ENCODE peak calls at places on chromosomes 7 and 10, in eight cellular contexts. P is GM23248, C is hepatocyte, X is HCT116, W is fibroblast of lung, L is neural progenitor cell, I is GM23338, S is PC-3. U is an unnamed sample.
A peak's percentile ranks its signal among the peaks of the same experiment; 100 is the strongest.

GRCh38 chr7:29567174-29567573 is 3.5 kb downstream of the PRR15 start:
- DNase-seq in W (no peak), L (no peak), X (no peak), I (no peak), C (peak; percentile 38), P (no peak), S (no peak), U (no peak)

GRCh38 chr7:116497708-116498107 is 1.8 kb upstream of the CAV2 start:
- DNase-seq in I (no peak), C (no peak), P (peak; percentile 19), W (peak; percentile 30), S (no peak), L (no peak), X (no peak), U (no peak)

GRCh38 chr7:123099712-123100111 is 100.1 kb downstream of the SLC13A1 start:
- DNase-seq in W (no peak), X (no peak), S (no peak), L (no peak), P (no peak), I (no peak), C (no peak), U (no peak)

GRCh38 chr10:61993676-61994401 is 92.3 kb downstream of the ARID5B start:
- DNase-seq in C (no peak), I (no peak), W (peak; percentile 66), P (peak; percentile 59), X (no peak), S (no peak), L (no peak), U (no peak)

GRCh38 chr7:36945612-36946400 is 221.5 kb upstream of the AOAH start:
- DNase-seq in X (no peak), C (peak; percentile 51), W (no peak), I (no peak), P (no peak), L (no peak), S (no peak), U (no peak)

GRCh38 chr10:45451407-45451806 is 77.4 kb downstream of the ALOX5 start:
- DNase-seq in P (no peak), X (no peak), W (no peak), S (no peak), C (no peak), L (no peak), I (no peak), U (no peak)

GRCh38 chr10:29542723-29543122 is 92.0 kb downstream of the SVIL start:
- DNase-seq in L (no peak), P (no peak), S (no peak), C (no peak), X (no peak), I (no peak), W (no peak), U (no peak)

GRCh38 chr10:115706482-115707076 is 566.4 kb downstream of the GFRA1 start:
- DNase-seq in I (peak; percentile 61), X (peak; percentile 12), C (peak; percentile 23), S (peak; percentile 35), P (peak; percentile 56), L (peak; percentile 42), W (peak; percentile 64), U (no peak)

GRCh38 chr10:116877391-116877790 is 28.1 kb downstream of the ENO4 start:
- DNase-seq in C (no peak), S (peak; percentile 25), L (no peak), X (no peak), P (no peak), W (no peak), I (no peak), U (no peak)

GRCh38 chr10:119029613-119030420 is at the start of gene NANOS1:
- DNase-seq in S (peak; percentile 17), P (peak; percentile 58), W (no peak), C (peak; percentile 63), L (peak; percentile 75), I (peak; percentile 58), X (no peak), U (peak; percentile 53)

GRCh38 chr7:65489260-65489767 is 115.7 kb downstream of the ZNF92 start:
- DNase-seq in X (no peak), I (no peak), W (no peak), L (no peak), C (no peak), S (no peak), P (no peak), U (no peak)

GRCh38 chr7:33601081-33601480 is 304.3 kb upstream of the BMPER start:
- DNase-seq in S (no peak), X (no peak), W (no peak), P (no peak), L (no peak), I (no peak), C (no peak), U (no peak)

GRCh38 chr10:77845455-77845850 is 81.1 kb downstream of the DLG5 start:
- DNase-seq in S (no peak), L (no peak), X (no peak), C (no peak), I (no peak), W (no peak), P (no peak), U (no peak)

GRCh38 chr10:27448926-27449325 is 55.2 kb upstream of the RAB18 start:
- DNase-seq in C (no peak), S (peak; percentile 60), I (peak; percentile 28), X (peak; percentile 8), L (no peak), W (peak; percentile 5), P (peak; percentile 82), U (no peak)

DNA sequence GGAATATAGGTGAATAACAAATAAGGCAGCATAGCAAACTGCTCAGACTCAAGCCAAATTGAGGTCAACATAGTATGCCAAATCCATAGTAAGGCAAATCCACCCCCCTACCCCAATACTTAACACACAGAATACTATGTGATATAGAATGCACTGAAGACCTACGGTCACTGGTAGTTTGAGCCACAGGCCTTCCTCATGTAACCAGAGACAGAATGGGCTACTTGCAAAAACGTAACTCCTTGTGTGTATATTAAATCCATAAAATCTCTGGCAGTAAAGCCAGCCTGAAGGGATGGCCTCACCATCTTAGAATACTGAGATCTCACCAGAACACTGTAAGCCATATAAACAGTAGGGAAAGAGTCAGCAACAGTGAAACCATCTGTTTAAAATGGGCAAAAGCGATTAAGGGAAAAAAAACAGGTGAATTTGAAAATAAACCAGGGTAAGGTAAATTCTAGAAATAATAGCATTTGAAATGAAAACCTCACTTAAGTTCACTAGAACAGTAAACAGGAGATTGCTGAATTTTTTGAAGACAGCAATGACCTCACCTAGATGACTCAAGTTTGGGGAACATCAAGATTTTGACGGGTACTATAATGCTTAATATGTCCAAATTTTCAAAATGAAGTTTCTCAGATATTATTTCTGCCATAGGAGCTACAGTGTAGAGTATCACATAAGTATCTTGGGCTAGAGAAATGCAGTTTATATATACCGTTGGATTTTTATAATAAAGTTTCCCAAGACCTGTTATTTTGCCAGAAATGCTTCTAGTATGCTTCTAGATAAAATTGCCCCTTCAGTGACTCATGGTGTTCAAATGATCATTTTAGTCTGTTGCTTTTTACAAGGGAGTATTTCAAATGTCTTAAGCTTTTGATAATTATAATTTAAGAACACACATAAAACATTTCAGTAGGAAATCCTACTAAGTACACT is 13.9 kb downstream of the HNRNPA2B1 start:
- DNase-seq in S (peak; percentile 35), C (no peak), X (no peak), L (no peak), I (no peak), P (no peak), W (no peak), U (no peak)
- H3K4me1 ChIP-seq in S (no peaks in the 10 kb centered on the region), C (peaks cover 8% of the 10 kb centered on the region), X (no peaks in the 10 kb centered on the region), L (no peaks in the 10 kb centered on the region), I (no peaks in the 10 kb centered on the region), P (peaks cover 8% of the 10 kb centered on the region), W (no peaks in the 10 kb centered on the region), U (no peaks in the 10 kb centered on the region)

GRCh38 chr10:132563485-132564248 is 26.1 kb downstream of the INPP5A start:
- DNase-seq in L (no peak), C (no peak), I (peak; percentile 39), X (no peak), S (no peak), W (no peak), P (no peak), U (peak; percentile 52)
- H4K20me1 ChIP-seq in L (peaks cover 21% of the 10 kb centered on the region), C (peaks cover 39% of the 10 kb centered on the region), I (peaks cover 33% of the 10 kb centered on the region), X (no peaks in the 10 kb centered on the region), S (peaks cover 7% of the 10 kb centered on the region), W (no peaks in the 10 kb centered on the region), P (peaks cover 3% of the 10 kb centered on the region), U (no peaks in the 10 kb centered on the region)

GRCh38 chr10:110410329-110411046 is 87.2 kb upstream of the DUSP5 start:
- DNase-seq in P (peak; percentile 94), S (peak; percentile 95), X (peak; percentile 91), C (peak; percentile 82), W (peak; percentile 97), L (no peak), I (no peak), U (no peak)

GRCh38 chr10:110408943-110409342 is 88.8 kb upstream of the DUSP5 start:
- DNase-seq in X (no peak), C (no peak), I (no peak), S (no peak), P (no peak), W (no peak), L (no peak), U (no peak)

GRCh38 chr10:110409488-110409887 is 88.2 kb upstream of the DUSP5 start:
- DNase-seq in P (no peak), C (no peak), S (no peak), L (no peak), I (no peak), W (no peak), X (no peak), U (no peak)

GRCh38 chr10:110411047-110411410 is 86.7 kb upstream of the DUSP5 start:
- DNase-seq in W (peak; percentile 50), S (peak; percentile 72), P (peak; percentile 53), X (peak; percentile 78), C (no peak), L (no peak), I (no peak), U (no peak)

DNA sequence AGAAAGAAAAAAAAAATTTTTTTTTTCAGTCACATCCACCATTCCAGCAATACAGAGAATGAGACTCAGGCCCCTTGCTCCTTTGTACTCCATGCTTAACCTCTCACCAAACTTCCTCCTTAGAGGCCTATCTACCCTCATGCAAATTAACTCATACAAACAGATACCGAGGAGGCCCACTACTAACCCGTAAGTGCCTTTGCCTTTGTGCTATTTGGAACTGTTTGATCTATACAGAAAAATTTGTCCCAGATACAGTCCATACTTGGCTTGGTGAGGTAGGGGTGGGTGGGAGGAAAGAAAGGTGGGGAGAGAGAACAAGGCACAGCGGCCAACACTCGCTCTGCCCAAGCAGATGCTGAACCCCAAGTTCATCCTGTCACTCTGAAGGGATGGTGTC is 87.8 kb upstream of the DUSP5 start:
- DNase-seq in I (no peak), L (no peak), S (no peak), W (no peak), P (peak; percentile 13), C (no peak), X (no peak), U (no peak)
- H3K4me1 ChIP-seq in I (peaks cover 8% of the 10 kb centered on the region), L (no peaks in the 10 kb centered on the region), S (peaks cover 60% of the 10 kb centered on the region), W (peaks cover 36% of the 10 kb centered on the region), P (peaks cover 57% of the 10 kb centered on the region), C (peaks cover 41% of the 10 kb centered on the region), X (peaks cover 77% of the 10 kb centered on the region), U (peaks cover 2% of the 10 kb centered on the region)

DNA sequence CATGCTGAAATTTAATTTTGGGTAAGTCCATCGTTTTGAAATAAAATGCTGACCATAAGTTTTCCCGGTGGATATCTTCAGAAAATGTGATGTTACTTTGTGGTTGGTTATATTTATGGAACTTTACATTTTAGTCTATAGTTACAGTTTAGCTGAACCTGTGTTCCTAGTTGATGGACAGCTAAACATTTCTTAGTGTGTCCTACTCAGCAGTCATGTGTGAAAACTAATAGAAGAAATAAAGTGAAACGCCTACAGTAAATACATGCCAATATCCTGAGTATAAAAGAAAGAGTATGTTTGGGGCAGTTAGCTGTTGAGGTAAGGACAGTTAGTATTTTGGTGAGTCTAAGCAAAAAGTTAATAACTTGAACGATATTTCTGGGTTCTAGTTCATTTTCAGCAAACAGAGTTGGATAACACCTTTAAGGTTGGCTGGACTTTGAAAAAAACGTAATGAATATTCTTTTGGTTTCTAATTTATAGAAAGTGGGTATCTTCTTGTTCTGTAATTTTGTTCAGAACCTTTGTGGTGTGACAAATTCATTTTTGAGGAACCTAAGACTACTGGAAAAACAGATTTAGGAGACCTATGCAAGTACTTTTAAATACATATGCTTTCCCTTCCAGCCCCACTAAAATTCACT is 28.7 kb downstream of the LCOR start:
- DNase-seq in C (no peak), I (no peak), S (no peak), W (no peak), X (no peak), P (no peak), L (no peak), U (no peak)
- H4K20me1 ChIP-seq in C (peaks cover 59% of the 10 kb centered on the region), I (peaks cover 13% of the 10 kb centered on the region), S (peaks cover 24% of the 10 kb centered on the region), W (no peaks in the 10 kb centered on the region), X (peaks cover 6% of the 10 kb centered on the region), P (peaks cover 47% of the 10 kb centered on the region), L (peaks cover 68% of the 10 kb centered on the region), U (no peaks in the 10 kb centered on the region)